ENCODE peak calls at places on chromosomes 2 and 18, in four cellular contexts. E is HepG2, V is stomach, B is spleen. G is an unnamed sample.

GRCh38 chr2:73652348-73652747 is 10.1 kb upstream of the NAT8 start:
- DNase-seq in E (no peak), V (no peak), B (no peak), G (no peak)

GRCh38 chr2:113211226-113212105 is 37.7 kb downstream of the PSD4 start:
- DNase-seq in E (peak), B (no peak), V (no peak), G (no peak)

GRCh38 chr18:49920731-49921130 is 107.4 kb upstream of the ACAA2 start:
- DNase-seq in V (no peak), E (no peak), B (no peak), G (no peak)

GRCh38 chr2:91477731-91478672 is 2786.5 kb downstream of the RPIA start:
- DNase-seq in B (peak), E (no peak), V (peak), G (peak)

GRCh38 chr18:29172151-29173015 is 995.5 kb upstream of the CDH2 start:
- DNase-seq in B (no peak), V (no peak), E (no peak), G (no peak)

GRCh38 chr2:142687509-142687908 is 190.0 kb upstream of the KYNU start:
- DNase-seq in B (no peak), V (no peak), E (no peak), G (no peak)

GRCh38 chr2:187008111-187008510 is 159.1 kb upstream of the ZSWIM2 start:
- DNase-seq in B (no peak), E (no peak), V (no peak), G (no peak)

GRCh38 chr2:45242161-45242741 is 233.0 kb upstream of the SIX2 start:
- DNase-seq in V (no peak), B (no peak), E (no peak), G (no peak)

GRCh38 chr2:101474752-101475384 is at the start of gene RFX8:
- DNase-seq in B (no peak), E (peak), V (no peak), G (no peak)

GRCh38 chr2:101199153-101199810 is 48.1 kb upstream of the TBC1D8 start:
- DNase-seq in B (no peak), V (no peak), E (no peak), G (no peak)

GRCh38 chr2:71332413-71332866 is 858 bp downstream of the ZNF638 start:
- DNase-seq in E (no peak), V (no peak), B (no peak), G (no peak)

GRCh38 chr2:84991404-84992151 is 20.6 kb downstream of the KCMF1 start:
- DNase-seq in V (no peak), B (no peak), E (no peak), G (no peak)

GRCh38 chr18:59148192-59148591 is 8.5 kb downstream of the SEC11C start:
- DNase-seq in V (peak), E (no peak), B (no peak), G (no peak)

GRCh38 chr18:10822457-10822856 is 296.6 kb downstream of the NAPG start:
- DNase-seq in V (no peak), B (no peak), E (no peak), G (no peak)

GRCh38 chr2:16713011-16713423 is 47.4 kb upstream of the CYRIA start:
- DNase-seq in B (no peak), V (no peak), E (no peak), G (no peak)

GRCh38 chr2:238727585-238728321 is 120.1 kb upstream of the TWIST2 start:
- DNase-seq in V (no peak), B (no peak), E (no peak), G (no peak)

GRCh38 chr2:230921806-230922595 is 3.0 kb downstream of the GPR55 start:
- DNase-seq in B (peak), V (peak), E (no peak), G (no peak)

GRCh38 chr18:36186461-36187137 is 698 bp upstream of the MOCOS start:
- DNase-seq in E (peak), B (peak), V (peak), G (no peak)
- TF ChIP-seq CTCF in E (peak), B (no peak), V (no peak), G (peak)

GRCh38 chr2:5692561-5693287 is 540 bp downstream of the SOX11 start:
- DNase-seq in B (peak), V (no peak), E (no peak), G (peak)

GRCh38 chr2:5694016-5694690 is 2.0 kb downstream of the SOX11 start:
- DNase-seq in E (no peak), B (no peak), V (no peak), G (no peak)

GRCh38 chr2:5691659-5692529 is at the start of gene SOX11:
- DNase-seq in E (no peak), B (peak), V (no peak), G (peak)

GRCh38 chr2:5695641-5696350 is 3.6 kb downstream of the SOX11 start:
- DNase-seq in E (no peak), B (no peak), V (no peak), G (no peak)

DNA sequence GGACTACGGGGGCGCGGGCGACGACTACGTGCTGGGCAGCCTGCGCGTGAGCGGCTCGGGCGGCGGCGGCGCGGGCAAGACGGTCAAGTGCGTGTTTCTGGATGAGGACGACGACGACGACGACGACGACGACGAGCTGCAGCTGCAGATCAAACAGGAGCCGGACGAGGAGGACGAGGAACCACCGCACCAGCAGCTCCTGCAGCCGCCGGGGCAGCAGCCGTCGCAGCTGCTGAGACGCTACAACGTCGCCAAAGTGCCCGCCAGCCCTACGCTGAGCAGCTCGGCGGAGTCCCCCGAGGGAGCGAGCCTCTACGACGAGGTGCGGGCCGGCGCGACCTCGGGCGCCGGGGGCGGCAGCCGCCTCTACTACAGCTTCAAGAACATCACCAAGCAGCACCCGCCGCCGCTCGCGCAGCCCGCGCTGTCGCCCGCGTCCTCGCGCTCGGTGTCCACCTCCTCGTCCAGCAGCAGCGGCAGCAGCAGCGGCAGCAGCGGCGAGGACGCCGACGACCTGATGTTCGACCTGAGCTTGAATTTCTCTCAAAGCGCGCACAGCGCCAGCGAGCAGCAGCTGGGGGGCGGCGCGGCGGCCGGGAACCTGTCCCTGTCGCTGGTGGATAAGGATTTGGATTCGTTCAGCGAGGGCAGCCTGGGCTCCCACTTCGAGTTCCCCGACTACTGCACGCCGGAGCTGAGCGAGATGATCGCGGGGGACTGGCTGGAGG is 1.3 kb downstream of the SOX11 start:
- DNase-seq in E (no peak), B (peak), V (no peak), G (no peak)
- TF ChIP-seq CTCF in E (no peak), B (no peak), V (no peak), G (peak)

GRCh38 chr2:128466377-128467175 is 147.9 kb upstream of the HS6ST1 start:
- DNase-seq in V (peak), B (no peak), E (no peak), G (no peak)

GRCh38 chr2:128469875-128470274 is 151.2 kb upstream of the HS6ST1 start:
- DNase-seq in B (no peak), V (no peak), E (no peak), G (no peak)

GRCh38 chr2:128467321-128467901 is 148.7 kb upstream of the HS6ST1 start:
- DNase-seq in E (no peak), B (no peak), V (no peak), G (no peak)

GRCh38 chr2:128468186-128468585 is 149.5 kb upstream of the HS6ST1 start:
- DNase-seq in V (no peak), B (no peak), E (no peak), G (no peak)

DNA sequence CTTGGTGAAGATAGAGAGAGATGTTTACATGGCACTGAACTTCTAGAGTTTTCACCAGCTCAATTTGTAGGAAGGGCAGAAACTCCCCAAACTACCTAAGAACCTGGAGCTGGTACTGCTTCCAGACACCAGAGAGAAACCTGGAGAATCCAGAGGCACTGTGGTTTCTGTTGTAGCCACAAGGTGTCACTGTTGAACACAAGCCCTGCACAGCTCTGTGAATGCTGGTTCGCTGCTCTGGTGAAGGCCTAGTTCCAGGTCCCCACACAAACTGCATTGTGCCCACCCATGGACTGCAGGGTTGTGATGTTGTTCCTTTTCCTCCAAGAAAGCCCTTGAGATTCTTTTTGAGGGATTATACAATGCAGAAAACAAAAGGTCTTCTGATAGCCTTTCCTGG is 150.5 kb upstream of the HS6ST1 start:
- DNase-seq in E (no peak), B (no peak), V (no peak), G (no peak)
- TF ChIP-seq CTCF in E (peak), B (no peak), V (no peak), G (peak)

GRCh38 chr2:65159261-65159660 is 29.4 kb upstream of the RAB1A start:
- DNase-seq in B (no peak), V (no peak), E (no peak), G (no peak)

GRCh38 chr2:65161551-65162100 is 31.7 kb upstream of the RAB1A start:
- DNase-seq in B (no peak), E (no peak), V (no peak), G (no peak)

GRCh38 chr2:65165595-65165994 is 35.7 kb upstream of the RAB1A start:
- DNase-seq in E (no peak), V (no peak), B (no peak), G (no peak)

GRCh38 chr2:65159921-65160320 is 30.0 kb upstream of the RAB1A start:
- DNase-seq in V (no peak), B (no peak), E (no peak), G (no peak)

GRCh38 chr2:65164379-65165023 is 34.6 kb upstream of the RAB1A start:
- DNase-seq in V (no peak), B (no peak), E (no peak), G (no peak)
- TF ChIP-seq CTCF in V (no peak), B (no peak), E (no peak), G (no peak)

DNA sequence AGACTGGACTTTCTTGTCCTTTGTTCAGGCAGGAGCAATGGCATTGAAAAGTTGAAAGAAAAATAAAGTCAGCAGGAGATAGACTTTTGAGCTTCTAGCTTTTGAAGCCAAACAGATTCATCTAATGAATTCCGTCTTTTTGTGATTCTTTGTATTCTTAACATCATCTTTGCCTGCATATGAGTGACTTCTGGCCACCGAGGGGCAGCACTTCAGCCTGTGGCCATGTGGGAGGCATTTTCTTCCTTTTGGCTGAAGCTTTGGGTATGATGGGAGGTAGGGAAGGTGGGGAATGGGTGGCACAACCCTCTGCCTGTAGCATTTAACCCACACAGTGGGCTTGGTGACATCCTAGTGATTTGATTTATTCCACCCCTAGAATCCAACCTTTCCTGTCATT is 220.6 kb downstream of the SETBP1 start:
- DNase-seq in B (no peak), E (no peak), V (no peak), G (no peak)
- TF ChIP-seq CTCF in B (no peak), E (no peak), V (no peak), G (peak)

DNA sequence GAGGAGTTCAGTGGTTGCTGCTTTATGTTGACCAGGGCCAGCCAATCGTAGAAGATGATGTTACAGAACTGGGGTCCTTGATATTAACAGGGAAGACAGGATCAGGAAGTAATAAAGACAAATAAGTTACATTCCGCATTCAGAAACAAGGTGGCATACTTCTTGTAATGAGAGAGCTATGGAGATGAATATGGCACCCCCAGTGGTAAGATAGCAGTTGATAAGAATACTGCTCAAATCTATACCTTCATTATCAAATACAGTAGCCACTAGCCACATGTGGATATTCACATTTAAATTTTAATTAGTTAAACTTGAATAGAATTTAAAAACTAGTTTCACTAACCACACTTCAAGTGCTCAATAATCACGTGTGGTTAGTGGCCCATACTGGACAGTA is 290.4 kb upstream of the RBMS1 start:
- DNase-seq in B (no peak), V (no peak), E (no peak), G (no peak)
- TF ChIP-seq CTCF in B (no peak), V (no peak), E (no peak), G (peak)

DNA sequence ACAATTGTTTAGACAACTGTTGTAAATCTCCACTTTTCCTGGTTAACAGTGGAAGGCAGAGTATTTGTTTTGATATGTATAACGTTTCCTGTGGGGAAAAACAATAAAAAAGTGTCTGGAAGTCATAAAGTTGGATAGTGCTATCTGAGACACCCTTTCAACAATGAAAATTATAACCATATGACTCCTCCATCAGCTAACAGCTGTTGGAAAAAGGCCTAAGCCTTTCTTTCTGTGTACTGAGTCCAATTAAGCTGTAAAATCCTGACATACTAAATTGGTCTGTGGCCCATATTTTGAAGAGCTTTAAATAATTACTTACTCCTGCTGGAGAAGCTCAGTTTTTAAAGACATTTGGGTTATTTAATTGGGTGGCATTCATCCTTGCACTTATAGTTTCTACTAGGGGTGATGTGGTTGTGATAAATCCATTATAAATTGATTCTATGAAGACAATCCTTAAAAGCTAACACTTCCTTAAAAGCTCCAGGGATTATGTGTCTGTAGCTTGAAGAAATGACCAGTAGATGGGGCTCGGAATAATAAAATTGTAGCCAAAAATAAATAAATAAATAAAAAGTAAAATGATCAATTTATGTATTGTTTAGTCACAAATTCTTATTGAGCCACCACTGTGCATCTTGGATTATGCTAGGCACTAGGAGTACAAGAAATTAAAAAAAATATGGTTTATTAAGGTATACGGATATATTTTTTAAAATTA is 698.2 kb upstream of the NXPH2 start:
- DNase-seq in E (no peak), B (no peak), V (no peak), G (no peak)
- TF ChIP-seq CTCF in E (no peak), B (no peak), V (no peak), G (peak)

G was measured in chondrocyte.